ENCODE peak calls at places on chromosome 20, in six cellular contexts. U is heart right ventricle, Q is ovary, J is OCI-LY7, I is left ventricle myocardium inferior, R is psoas muscle. L is an unnamed sample. For H3K9me3 and H3K4me1, the result is how much of the 10 kb centered on the place peaks cover.

GRCh38 chr20:44137210-44137781 is 49.7 kb downstream of the JPH2 start:
- DNase-seq in U (peak), J (no peak), I (peak), Q (peak), R (peak), L (no peak)

GRCh38 chr20:34328928-34329677 is 25.9 kb upstream of the AHCY start:
- DNase-seq in Q (no peak), J (no peak), I (no peak), U (no peak), R (no peak), L (no peak)

GRCh38 chr20:35604444-35604750 is 11.2 kb upstream of the SPAG4 start:
- DNase-seq in R (no peak), I (no peak), U (no peak), Q (no peak), J (peak), L (no peak)

GRCh38 chr20:17661121-17661744 is 20.8 kb downstream of the RRBP1 start:
- DNase-seq in J (no peak), R (no peak), Q (no peak), I (no peak), U (no peak), L (no peak)

GRCh38 chr20:59122377-59122932 is 41.2 kb upstream of the ZNF831 start:
- DNase-seq in I (no peak), R (no peak), Q (no peak), J (peak), U (no peak), L (no peak)

GRCh38 chr20:20003088-20003954 is 13.8 kb upstream of the NAA20 start:
- DNase-seq in U (no peak), J (no peak), R (peak), I (no peak), Q (no peak), L (peak)

GRCh38 chr20:51966296-51966971 is 164.1 kb upstream of the SALL4 start:
- DNase-seq in J (peak), R (no peak), Q (no peak), U (peak), I (no peak), L (peak)

GRCh38 chr20:36472656-36473071 is 68.7 kb upstream of the MYL9 start:
- DNase-seq in I (peak), U (peak), R (peak), Q (peak), J (no peak), L (no peak)

GRCh38 chr20:32589256-32589655 is 4.1 kb upstream of the NOL4L start:
- DNase-seq in U (no peak), J (no peak), R (no peak), Q (no peak), I (no peak), L (no peak)

GRCh38 chr20:9400371-9401025 is 113.9 kb upstream of the LAMP5 start:
- DNase-seq in R (no peak), Q (no peak), I (no peak), U (no peak), J (no peak), L (no peak)

GRCh38 chr20:46594725-46595124 is 44.3 kb upstream of the OCSTAMP start:
- DNase-seq in U (no peak), Q (no peak), J (no peak), R (no peak), I (no peak), L (no peak)

GRCh38 chr20:58645277-58645968 is 5.7 kb upstream of the STX16 start:
- DNase-seq in J (no peak), Q (no peak), U (no peak), R (no peak), I (no peak), L (no peak)

GRCh38 chr20:32128167-32128566 is 18.7 kb downstream of the TM9SF4 start:
- DNase-seq in U (no peak), Q (no peak), J (no peak), I (no peak), R (no peak), L (no peak)

GRCh38 chr20:10447028-10447427 is 11.9 kb downstream of the SLX4IP start:
- DNase-seq in J (peak), I (no peak), R (no peak), Q (no peak), U (no peak), L (peak)

GRCh38 chr20:12201289-12201991 is 283.7 kb downstream of the BTBD3 start:
- DNase-seq in J (no peak), R (no peak), U (no peak), Q (no peak), I (peak), L (peak)

GRCh38 chr20:61557603-61558002 is 305.5 kb downstream of the CDH4 start:
- DNase-seq in J (no peak), U (no peak), Q (no peak), R (no peak), I (no peak), L (no peak)

GRCh38 chr20:41618807-41619294 is 674 bp upstream of the CHD6 start:
- DNase-seq in Q (no peak), U (no peak), J (no peak), I (no peak), R (no peak), L (peak)

GRCh38 chr20:51768759-51769517 is 748 bp upstream of the ATP9A start:
- DNase-seq in R (no peak), U (no peak), Q (peak), I (no peak), J (no peak), L (no peak)

GRCh38 chr20:916825-917224 is 691 bp upstream of the ANGPT4 start:
- DNase-seq in Q (no peak), R (no peak), J (no peak), I (no peak), U (no peak), L (no peak)

GRCh38 chr20:3910868-3911267 is 21.7 kb downstream of the PANK2 start:
- DNase-seq in R (no peak), J (no peak), Q (no peak), I (no peak), U (no peak), L (no peak)

GRCh38 chr20:38704136-38704535 is 20.1 kb upstream of the SLC32A1 start:
- DNase-seq in U (no peak), Q (no peak), R (no peak), J (no peak), I (no peak), L (no peak)

GRCh38 chr20:9478801-9479200 is 35.6 kb upstream of the LAMP5 start:
- DNase-seq in U (no peak), I (no peak), J (no peak), Q (no peak), R (no peak), L (no peak)

GRCh38 chr20:25987073-25987927 is 290.6 kb upstream of the ZNF337 start:
- DNase-seq in R (peak), U (peak), J (peak), I (peak), Q (peak), L (peak)

GRCh38 chr20:43043887-43044286 is 145.8 kb downstream of the PTPRT start:
- DNase-seq in R (no peak), J (no peak), I (no peak), U (no peak), Q (no peak), L (no peak)

GRCh38 chr20:45701104-45701503 is 734 bp upstream of the WFDC13 start:
- DNase-seq in Q (no peak), R (no peak), U (no peak), J (no peak), I (no peak), L (no peak)

GRCh38 chr20:18628330-18628941 is 40.6 kb downstream of the DTD1 start:
- DNase-seq in Q (no peak), R (no peak), J (peak), U (no peak), I (no peak), L (peak)

GRCh38 chr20:25308083-25308491 is 60.2 kb downstream of the PYGB start:
- DNase-seq in J (no peak), U (no peak), I (no peak), Q (no peak), R (no peak), L (no peak)

GRCh38 chr20:24708411-24709295 is 239.2 kb downstream of the SYNDIG1 start:
- DNase-seq in R (no peak), I (no peak), U (no peak), J (no peak), Q (no peak), L (peak)

GRCh38 chr20:45934046-45934586 is 367 bp upstream of the PCIF1 start:
- DNase-seq in U (peak), I (peak), R (peak), Q (no peak), J (peak), L (peak)

GRCh38 chr20:9608639-9609440 is 94.5 kb downstream of the LAMP5 start:
- DNase-seq in U (no peak), R (no peak), I (no peak), J (no peak), Q (no peak), L (no peak)

GRCh38 chr20:38726849-38727601 is 2.7 kb downstream of the SLC32A1 start:
- DNase-seq in R (no peak), I (no peak), U (no peak), J (peak), Q (no peak), L (peak)

GRCh38 chr20:18007534-18008292 is 38.9 kb downstream of the MGME1 start:
- DNase-seq in J (no peak), I (peak), U (peak), R (peak), Q (peak), L (no peak)

GRCh38 chr20:62599216-62600110 is 42.8 kb upstream of the SLCO4A1 start:
- DNase-seq in I (no peak), U (no peak), R (peak), J (no peak), Q (no peak), L (no peak)
- H3K27ac ChIP-seq in I (no peak), U (no peak), R (no peak), J (no peak), Q (no peak), L (no peak)

DNA sequence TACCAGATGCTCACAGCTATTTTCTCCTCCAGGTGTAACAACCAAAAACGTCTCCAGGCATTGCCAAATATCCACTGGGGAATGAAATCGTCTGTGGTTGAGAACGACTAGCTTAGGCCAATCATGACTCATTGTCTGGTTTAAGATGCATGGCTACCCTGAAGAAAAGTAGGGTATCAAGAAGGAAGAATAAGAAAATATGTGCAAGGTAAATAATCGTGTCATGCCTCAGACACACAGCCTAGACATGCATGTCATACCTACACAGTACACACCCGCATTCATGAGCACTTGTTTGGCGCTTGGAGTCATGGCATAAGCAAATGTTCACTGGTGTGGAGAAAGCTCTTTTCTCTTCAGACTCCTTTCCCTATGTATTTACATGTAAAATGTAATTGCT is 745.7 kb downstream of the MAFB start:
- DNase-seq in Q (no peak), U (no peak), J (no peak), I (no peak), R (no peak), L (no peak)
- H3K9me3 ChIP-seq in Q (under half), U (under half), J (under half), I (under half), R (under half), L (under half)

GRCh38 chr20:57427239-57428127 is 36.3 kb downstream of the RBM38 start:
- DNase-seq in J (no peak), U (no peak), Q (no peak), R (no peak), I (no peak), L (no peak)
- H3K4me1 ChIP-seq in J (half or more), U (under half), Q (under half), R (under half), I (under half), L (under half)

GRCh38 chr20:22575737-22576136 is 8.6 kb downstream of the FOXA2 start:
- DNase-seq in U (no peak), Q (no peak), R (no peak), J (no peak), I (no peak), L (no peak)
- H3K27ac ChIP-seq in U (no peak), Q (no peak), R (no peak), J (no peak), I (no peak), L (no peak)

GRCh38 chr20:49285813-49286494 is 8.1 kb upstream of the ZNFX1 start:
- DNase-seq in J (no peak), I (no peak), R (no peak), U (no peak), Q (no peak), L (no peak)

GRCh38 chr20:49284818-49285217 is 7.0 kb upstream of the ZNFX1 start:
- DNase-seq in U (no peak), J (no peak), I (no peak), Q (no peak), R (no peak), L (no peak)

GRCh38 chr20:49286689-49287551 is 9.1 kb upstream of the ZNFX1 start:
- DNase-seq in I (no peak), U (no peak), R (no peak), J (peak), Q (no peak), L (no peak)

GRCh38 chr20:49283703-49284625 is 6.1 kb upstream of the ZNFX1 start:
- DNase-seq in I (no peak), J (peak), Q (no peak), U (no peak), R (no peak), L (peak)

GRCh38 chr20:49285233-49285668 is 7.4 kb upstream of the ZNFX1 start:
- DNase-seq in R (no peak), U (no peak), J (peak), I (no peak), Q (no peak), L (no peak)
- H3K9me3 ChIP-seq in R (under half), U (under half), J (under half), I (half or more), Q (under half), L (under half)

GRCh38 chr20:37687478-37687805 is 6.4 kb upstream of the CTNNBL1 start:
- DNase-seq in J (no peak), U (no peak), Q (no peak), I (no peak), R (no peak), L (no peak)
- H3K4me1 ChIP-seq in J (under half), U (under half), Q (under half), I (under half), R (under half), L (under half)

L was measured in A673.